ENCODE peak calls at places on chromosomes 11 and 22, in seven cellular contexts. One of them, this sample, is unnamed.
A peak's percentile ranks its signal among the peaks of the same experiment; 100 is the strongest.

GRCh38 chr11:100808904-100809491 is 121.9 kb downstream of the ARHGAP42 start:
- DNase-seq in transverse colon: no peak
- DNase-seq in AG04450: no peak
- DNase-seq in stomach: no peak
- DNase-seq in left ventricle myocardium inferior: no peak
- DNase-seq in tibial artery: no peak
- DNase-seq in fibroblast of lung: peak; percentile 61
- DNase-seq in this sample: no peak

GRCh38 chr22:48974443-48975251 is 853.0 kb downstream of the BRD1 start:
- DNase-seq in stomach: no peak
- DNase-seq in transverse colon: no peak
- DNase-seq in left ventricle myocardium inferior: no peak
- DNase-seq in tibial artery: peak; percentile 38
- DNase-seq in fibroblast of lung: no peak
- DNase-seq in AG04450: no peak
- DNase-seq in this sample: no peak

GRCh38 chr11:104146421-104146820 is 17.5 kb downstream of the PDGFD start:
- DNase-seq in tibial artery: no peak
- DNase-seq in AG04450: no peak
- DNase-seq in fibroblast of lung: no peak
- DNase-seq in transverse colon: no peak
- DNase-seq in left ventricle myocardium inferior: no peak
- DNase-seq in stomach: no peak
- DNase-seq in this sample: no peak

GRCh38 chr22:17780741-17781318 is 6.6 kb upstream of the BID start:
- DNase-seq in transverse colon: no peak
- DNase-seq in fibroblast of lung: no peak
- DNase-seq in stomach: no peak
- DNase-seq in tibial artery: no peak
- DNase-seq in left ventricle myocardium inferior: no peak
- DNase-seq in AG04450: no peak
- DNase-seq in this sample: no peak

GRCh38 chr22:21984793-21985192 is 2.2 kb upstream of the TOP3B start:
- DNase-seq in fibroblast of lung: peak; percentile 16
- DNase-seq in AG04450: no peak
- DNase-seq in stomach: no peak
- DNase-seq in transverse colon: no peak
- DNase-seq in tibial artery: no peak
- DNase-seq in left ventricle myocardium inferior: no peak
- DNase-seq in this sample: peak; percentile 27

GRCh38 chr22:30167327-30167726 is 79.2 kb downstream of the LIF start:
- DNase-seq in left ventricle myocardium inferior: no peak
- DNase-seq in transverse colon: no peak
- DNase-seq in fibroblast of lung: no peak
- DNase-seq in stomach: no peak
- DNase-seq in AG04450: no peak
- DNase-seq in tibial artery: no peak
- DNase-seq in this sample: no peak

GRCh38 chr11:94880216-94880615 is 93.1 kb downstream of the CWC15 start:
- DNase-seq in transverse colon: no peak
- DNase-seq in tibial artery: no peak
- DNase-seq in left ventricle myocardium inferior: no peak
- DNase-seq in fibroblast of lung: no peak
- DNase-seq in stomach: no peak
- DNase-seq in AG04450: no peak
- DNase-seq in this sample: no peak

GRCh38 chr11:131691558-131692041 is 321.2 kb downstream of the NTM start:
- DNase-seq in transverse colon: no peak
- DNase-seq in AG04450: no peak
- DNase-seq in left ventricle myocardium inferior: no peak
- DNase-seq in tibial artery: no peak
- DNase-seq in stomach: no peak
- DNase-seq in fibroblast of lung: peak; percentile 15
- DNase-seq in this sample: peak; percentile 72

GRCh38 chr11:63613517-63614135 is 607 bp downstream of the PLAAT3 start:
- DNase-seq in fibroblast of lung: no peak
- DNase-seq in stomach: peak; percentile 44
- DNase-seq in tibial artery: peak; percentile 78
- DNase-seq in left ventricle myocardium inferior: peak; percentile 49
- DNase-seq in AG04450: no peak
- DNase-seq in transverse colon: peak; percentile 38
- DNase-seq in this sample: no peak

GRCh38 chr11:84714316-84714780 is 912.8 kb downstream of the DLG2 start:
- DNase-seq in left ventricle myocardium inferior: peak; percentile 29
- DNase-seq in stomach: peak; percentile 28
- DNase-seq in AG04450: no peak
- DNase-seq in transverse colon: peak; percentile 65
- DNase-seq in fibroblast of lung: peak; percentile 2
- DNase-seq in tibial artery: no peak
- DNase-seq in this sample: peak; percentile 47

GRCh38 chr11:117145393-117145761 is 1.3 kb downstream of the PAFAH1B2 start:
- DNase-seq in fibroblast of lung: peak; percentile 38
- DNase-seq in stomach: no peak
- DNase-seq in left ventricle myocardium inferior: no peak
- DNase-seq in tibial artery: no peak
- DNase-seq in AG04450: no peak
- DNase-seq in transverse colon: peak; percentile 18
- DNase-seq in this sample: peak; percentile 6

GRCh38 chr22:43197271-43197941 is 10.5 kb upstream of the TTLL12 start:
- DNase-seq in left ventricle myocardium inferior: no peak
- DNase-seq in stomach: no peak
- DNase-seq in tibial artery: no peak
- DNase-seq in transverse colon: no peak
- DNase-seq in AG04450: no peak
- DNase-seq in fibroblast of lung: no peak
- DNase-seq in this sample: no peak

GRCh38 chr11:119361961-119362725 is 15.6 kb upstream of the MFRP start:
- DNase-seq in stomach: no peak
- DNase-seq in tibial artery: no peak
- DNase-seq in AG04450: no peak
- DNase-seq in left ventricle myocardium inferior: no peak
- DNase-seq in fibroblast of lung: no peak
- DNase-seq in transverse colon: no peak
- DNase-seq in this sample: no peak
- H3K4me3 ChIP-seq in stomach: peak overlapping the region; percentile 59
- H3K4me3 ChIP-seq in tibial artery: peak overlapping the region; percentile 58
- H3K4me3 ChIP-seq in AG04450: no peak overlapping the region
- H3K4me3 ChIP-seq in left ventricle myocardium inferior: peak overlapping the region; percentile 72
- H3K4me3 ChIP-seq in fibroblast of lung: no peak overlapping the region
- H3K4me3 ChIP-seq in transverse colon: no peak overlapping the region
- H3K4me3 ChIP-seq in this sample: peak overlapping the region; percentile 50

GRCh38 chr22:50438305-50439275 is 36.2 kb downstream of the SBF1 start:
- DNase-seq in transverse colon: no peak
- DNase-seq in stomach: no peak
- DNase-seq in fibroblast of lung: no peak
- DNase-seq in AG04450: no peak
- DNase-seq in left ventricle myocardium inferior: no peak
- DNase-seq in tibial artery: no peak
- DNase-seq in this sample: no peak
- H3K9me3 ChIP-seq in transverse colon: no peaks in the 10 kb centered on the region
- H3K9me3 ChIP-seq in stomach: no peaks in the 10 kb centered on the region
- H3K9me3 ChIP-seq in fibroblast of lung: no peaks in the 10 kb centered on the region
- H3K9me3 ChIP-seq in AG04450: no peaks in the 10 kb centered on the region
- H3K9me3 ChIP-seq in left ventricle myocardium inferior: no peaks in the 10 kb centered on the region
- H3K9me3 ChIP-seq in tibial artery: no peaks in the 10 kb centered on the region
- H3K9me3 ChIP-seq in this sample: no peaks in the 10 kb centered on the region

GRCh38 chr22:35484651-35485372 is 55.8 kb upstream of the RASD2 start:
- DNase-seq in AG04450: no peak
- DNase-seq in stomach: no peak
- DNase-seq in left ventricle myocardium inferior: no peak
- DNase-seq in transverse colon: no peak
- DNase-seq in tibial artery: no peak
- DNase-seq in fibroblast of lung: peak; percentile 22
- DNase-seq in this sample: no peak

GRCh38 chr22:35489225-35489624 is 51.4 kb upstream of the RASD2 start:
- DNase-seq in transverse colon: no peak
- DNase-seq in tibial artery: no peak
- DNase-seq in fibroblast of lung: no peak
- DNase-seq in left ventricle myocardium inferior: no peak
- DNase-seq in stomach: no peak
- DNase-seq in AG04450: no peak
- DNase-seq in this sample: peak; percentile 37

GRCh38 chr22:35483730-35484129 is 56.9 kb upstream of the RASD2 start:
- DNase-seq in left ventricle myocardium inferior: no peak
- DNase-seq in AG04450: no peak
- DNase-seq in transverse colon: no peak
- DNase-seq in tibial artery: no peak
- DNase-seq in stomach: no peak
- DNase-seq in fibroblast of lung: no peak
- DNase-seq in this sample: no peak

GRCh38 chr22:35488513-35488912 is 52.1 kb upstream of the RASD2 start:
- DNase-seq in left ventricle myocardium inferior: no peak
- DNase-seq in stomach: no peak
- DNase-seq in AG04450: no peak
- DNase-seq in fibroblast of lung: no peak
- DNase-seq in transverse colon: no peak
- DNase-seq in tibial artery: no peak
- DNase-seq in this sample: no peak

GRCh38 chr22:35486116-35486631 is 54.5 kb upstream of the RASD2 start:
- DNase-seq in fibroblast of lung: no peak
- DNase-seq in AG04450: no peak
- DNase-seq in left ventricle myocardium inferior: no peak
- DNase-seq in tibial artery: no peak
- DNase-seq in stomach: no peak
- DNase-seq in transverse colon: no peak
- DNase-seq in this sample: no peak
- H3K27me3 ChIP-seq in fibroblast of lung: peaks cover 3% of the 10 kb centered on the region
- H3K27me3 ChIP-seq in AG04450: peaks cover 6% of the 10 kb centered on the region
- H3K27me3 ChIP-seq in left ventricle myocardium inferior: peaks cover 16% of the 10 kb centered on the region
- H3K27me3 ChIP-seq in tibial artery: peaks cover 16% of the 10 kb centered on the region
- H3K27me3 ChIP-seq in stomach: no peaks in the 10 kb centered on the region
- H3K27me3 ChIP-seq in transverse colon: no peaks in the 10 kb centered on the region
- H3K27me3 ChIP-seq in this sample: no peaks in the 10 kb centered on the region

GRCh38 chr11:9594267-9595046 is 21.0 kb downstream of the WEE1 start:
- DNase-seq in stomach: no peak
- DNase-seq in left ventricle myocardium inferior: no peak
- DNase-seq in tibial artery: no peak
- DNase-seq in fibroblast of lung: no peak
- DNase-seq in transverse colon: no peak
- DNase-seq in AG04450: no peak
- DNase-seq in this sample: no peak
- H3K4me3 ChIP-seq in stomach: no peak overlapping the region
- H3K4me3 ChIP-seq in left ventricle myocardium inferior: no peak overlapping the region
- H3K4me3 ChIP-seq in tibial artery: no peak overlapping the region
- H3K4me3 ChIP-seq in fibroblast of lung: no peak overlapping the region
- H3K4me3 ChIP-seq in transverse colon: no peak overlapping the region
- H3K4me3 ChIP-seq in AG04450: no peak overlapping the region
- H3K4me3 ChIP-seq in this sample: no peak overlapping the region

GRCh38 chr11:121038642-121039409 is 14.9 kb downstream of the TBCEL start:
- DNase-seq in transverse colon: no peak
- DNase-seq in stomach: no peak
- DNase-seq in fibroblast of lung: no peak
- DNase-seq in left ventricle myocardium inferior: no peak
- DNase-seq in tibial artery: no peak
- DNase-seq in AG04450: no peak
- DNase-seq in this sample: no peak

GRCh38 chr11:121039971-121040613 is 16.2 kb downstream of the TBCEL start:
- DNase-seq in tibial artery: no peak
- DNase-seq in stomach: no peak
- DNase-seq in transverse colon: no peak
- DNase-seq in AG04450: no peak
- DNase-seq in left ventricle myocardium inferior: no peak
- DNase-seq in fibroblast of lung: no peak
- DNase-seq in this sample: no peak

GRCh38 chr11:121035823-121036222 is 11.9 kb downstream of the TBCEL start:
- DNase-seq in AG04450: no peak
- DNase-seq in tibial artery: no peak
- DNase-seq in fibroblast of lung: no peak
- DNase-seq in stomach: no peak
- DNase-seq in transverse colon: no peak
- DNase-seq in left ventricle myocardium inferior: no peak
- DNase-seq in this sample: no peak

GRCh38 chr11:121035169-121035755 is 11.4 kb downstream of the TBCEL start:
- DNase-seq in fibroblast of lung: no peak
- DNase-seq in stomach: no peak
- DNase-seq in left ventricle myocardium inferior: no peak
- DNase-seq in tibial artery: no peak
- DNase-seq in transverse colon: no peak
- DNase-seq in AG04450: no peak
- DNase-seq in this sample: no peak

GRCh38 chr11:121036981-121037380 is 13.1 kb downstream of the TBCEL start:
- DNase-seq in fibroblast of lung: no peak
- DNase-seq in tibial artery: no peak
- DNase-seq in left ventricle myocardium inferior: no peak
- DNase-seq in stomach: no peak
- DNase-seq in transverse colon: no peak
- DNase-seq in AG04450: no peak
- DNase-seq in this sample: no peak
- H3K9me3 ChIP-seq in fibroblast of lung: no peaks in the 10 kb centered on the region
- H3K9me3 ChIP-seq in tibial artery: no peaks in the 10 kb centered on the region
- H3K9me3 ChIP-seq in left ventricle myocardium inferior: no peaks in the 10 kb centered on the region
- H3K9me3 ChIP-seq in stomach: no peaks in the 10 kb centered on the region
- H3K9me3 ChIP-seq in transverse colon: no peaks in the 10 kb centered on the region
- H3K9me3 ChIP-seq in AG04450: no peaks in the 10 kb centered on the region
- H3K9me3 ChIP-seq in this sample: no peaks in the 10 kb centered on the region

GRCh38 chr22:50270302-50271010 is at the start of gene MAPK11:
- DNase-seq in left ventricle myocardium inferior: peak; percentile 73
- DNase-seq in fibroblast of lung: peak; percentile 64
- DNase-seq in AG04450: no peak
- DNase-seq in tibial artery: peak; percentile 80
- DNase-seq in transverse colon: peak; percentile 74
- DNase-seq in stomach: peak; percentile 75
- DNase-seq in this sample: peak; percentile 78
- H3K27me3 ChIP-seq in left ventricle myocardium inferior: peaks cover 11% of the 10 kb centered on the region
- H3K27me3 ChIP-seq in fibroblast of lung: no peaks in the 10 kb centered on the region
- H3K27me3 ChIP-seq in AG04450: no peaks in the 10 kb centered on the region
- H3K27me3 ChIP-seq in tibial artery: peaks cover 21% of the 10 kb centered on the region
- H3K27me3 ChIP-seq in transverse colon: peaks cover 51% of the 10 kb centered on the region
- H3K27me3 ChIP-seq in stomach: no peaks in the 10 kb centered on the region
- H3K27me3 ChIP-seq in this sample: no peaks in the 10 kb centered on the region

GRCh38 chr11:13261600-13262061 is 16.0 kb upstream of the BMAL1 start:
- DNase-seq in AG04450: peak; percentile 26
- DNase-seq in stomach: no peak
- DNase-seq in tibial artery: no peak
- DNase-seq in fibroblast of lung: peak; percentile 80
- DNase-seq in left ventricle myocardium inferior: no peak
- DNase-seq in transverse colon: no peak
- DNase-seq in this sample: peak; percentile 65
- H3K4me3 ChIP-seq in AG04450: no peak overlapping the region
- H3K4me3 ChIP-seq in stomach: no peak overlapping the region
- H3K4me3 ChIP-seq in tibial artery: peak overlapping the region; percentile 11
- H3K4me3 ChIP-seq in fibroblast of lung: no peak overlapping the region
- H3K4me3 ChIP-seq in left ventricle myocardium inferior: peak overlapping the region; percentile 18
- H3K4me3 ChIP-seq in transverse colon: no peak overlapping the region
- H3K4me3 ChIP-seq in this sample: no peak overlapping the region

This sample was measured in MG63.